ENCODE peak calls at places on chromosomes 6 and 20, in six cellular contexts. One of them, this sample, is unnamed.

GRCh38 chr20:39210331-39211074 is 248.4 kb downstream of the DHX35 start:
- DNase-seq in brain microvascular endothelial cell: no peak
- DNase-seq in CD4-positive, alpha-beta T cell: no peak
- DNase-seq in RWPE1: no peak
- DNase-seq in COR-L47: no peak
- DNase-seq in NCI-H510A treated with DMSO at 0.1 percent for 48 hours: no peak
- DNase-seq in this sample: no peak

GRCh38 chr6:31969712-31970603 is 2.0 kb downstream of the DXO start:
- DNase-seq in COR-L47: no peak
- DNase-seq in RWPE1: no peak
- DNase-seq in brain microvascular endothelial cell: peak
- DNase-seq in CD4-positive, alpha-beta T cell: no peak
- DNase-seq in NCI-H510A treated with DMSO at 0.1 percent for 48 hours: no peak
- DNase-seq in this sample: no peak

GRCh38 chr6:168709991-168710390 is 269.0 kb downstream of the SMOC2 start:
- DNase-seq in brain microvascular endothelial cell: no peak
- DNase-seq in CD4-positive, alpha-beta T cell: no peak
- DNase-seq in COR-L47: no peak
- DNase-seq in NCI-H510A treated with DMSO at 0.1 percent for 48 hours: no peak
- DNase-seq in RWPE1: no peak
- DNase-seq in this sample: no peak

GRCh38 chr20:63323298-63323820 is 30.4 kb downstream of the COL20A1 start:
- DNase-seq in brain microvascular endothelial cell: no peak
- DNase-seq in RWPE1: no peak
- DNase-seq in CD4-positive, alpha-beta T cell: no peak
- DNase-seq in COR-L47: no peak
- DNase-seq in NCI-H510A treated with DMSO at 0.1 percent for 48 hours: no peak
- DNase-seq in this sample: no peak

GRCh38 chr6:28947831-28948270 is 24.1 kb upstream of the TRIM27 start:
- DNase-seq in CD4-positive, alpha-beta T cell: no peak
- DNase-seq in brain microvascular endothelial cell: peak
- DNase-seq in RWPE1: peak
- DNase-seq in NCI-H510A treated with DMSO at 0.1 percent for 48 hours: no peak
- DNase-seq in COR-L47: no peak
- DNase-seq in this sample: no peak

GRCh38 chr6:50141100-50141499 is 91.4 kb upstream of the DEFB112 start:
- DNase-seq in NCI-H510A treated with DMSO at 0.1 percent for 48 hours: no peak
- DNase-seq in COR-L47: no peak
- DNase-seq in brain microvascular endothelial cell: no peak
- DNase-seq in RWPE1: no peak
- DNase-seq in CD4-positive, alpha-beta T cell: no peak
- DNase-seq in this sample: no peak

GRCh38 chr20:13670160-13670559 is 31.4 kb upstream of the TASP1 start:
- DNase-seq in brain microvascular endothelial cell: no peak
- DNase-seq in CD4-positive, alpha-beta T cell: no peak
- DNase-seq in RWPE1: no peak
- DNase-seq in NCI-H510A treated with DMSO at 0.1 percent for 48 hours: no peak
- DNase-seq in COR-L47: no peak
- DNase-seq in this sample: no peak

GRCh38 chr6:77136086-77136485 is 327.2 kb downstream of the HTR1B start:
- DNase-seq in brain microvascular endothelial cell: no peak
- DNase-seq in CD4-positive, alpha-beta T cell: no peak
- DNase-seq in COR-L47: no peak
- DNase-seq in RWPE1: peak
- DNase-seq in NCI-H510A treated with DMSO at 0.1 percent for 48 hours: no peak
- DNase-seq in this sample: no peak

GRCh38 chr20:34249291-34249690 is 8.1 kb downstream of the ASIP start:
- DNase-seq in NCI-H510A treated with DMSO at 0.1 percent for 48 hours: no peak
- DNase-seq in COR-L47: no peak
- DNase-seq in RWPE1: no peak
- DNase-seq in CD4-positive, alpha-beta T cell: no peak
- DNase-seq in brain microvascular endothelial cell: peak
- DNase-seq in this sample: no peak

GRCh38 chr6:123467437-123467836 is 169.3 kb downstream of the TRDN start:
- DNase-seq in brain microvascular endothelial cell: no peak
- DNase-seq in NCI-H510A treated with DMSO at 0.1 percent for 48 hours: no peak
- DNase-seq in COR-L47: no peak
- DNase-seq in CD4-positive, alpha-beta T cell: no peak
- DNase-seq in RWPE1: no peak
- DNase-seq in this sample: no peak

GRCh38 chr6:100573169-100573568 is 108.4 kb upstream of the SIM1 start:
- DNase-seq in CD4-positive, alpha-beta T cell: no peak
- DNase-seq in COR-L47: no peak
- DNase-seq in NCI-H510A treated with DMSO at 0.1 percent for 48 hours: no peak
- DNase-seq in RWPE1: peak
- DNase-seq in brain microvascular endothelial cell: peak
- DNase-seq in this sample: peak

GRCh38 chr6:113860165-113860955 is 3.2 kb downstream of the MARCKS start:
- DNase-seq in RWPE1: peak
- DNase-seq in brain microvascular endothelial cell: no peak
- DNase-seq in CD4-positive, alpha-beta T cell: no peak
- DNase-seq in COR-L47: peak
- DNase-seq in NCI-H510A treated with DMSO at 0.1 percent for 48 hours: no peak
- DNase-seq in this sample: peak

GRCh38 chr6:131654326-131654725 is 17.2 kb downstream of the ENPP3 start:
- DNase-seq in COR-L47: no peak
- DNase-seq in RWPE1: no peak
- DNase-seq in CD4-positive, alpha-beta T cell: no peak
- DNase-seq in brain microvascular endothelial cell: no peak
- DNase-seq in NCI-H510A treated with DMSO at 0.1 percent for 48 hours: no peak
- DNase-seq in this sample: no peak

GRCh38 chr6:38933426-38933825 is 115.2 kb upstream of the GLP1R start:
- DNase-seq in NCI-H510A treated with DMSO at 0.1 percent for 48 hours: peak
- DNase-seq in CD4-positive, alpha-beta T cell: no peak
- DNase-seq in brain microvascular endothelial cell: peak
- DNase-seq in COR-L47: peak
- DNase-seq in RWPE1: peak
- DNase-seq in this sample: no peak

GRCh38 chr6:100979269-100979668 is 98.1 kb upstream of the ASCC3 start:
- DNase-seq in NCI-H510A treated with DMSO at 0.1 percent for 48 hours: no peak
- DNase-seq in CD4-positive, alpha-beta T cell: no peak
- DNase-seq in brain microvascular endothelial cell: no peak
- DNase-seq in COR-L47: no peak
- DNase-seq in RWPE1: no peak
- DNase-seq in this sample: no peak

GRCh38 chr20:32979201-32979998 is 24.8 kb downstream of the SUN5 start:
- DNase-seq in NCI-H510A treated with DMSO at 0.1 percent for 48 hours: no peak
- DNase-seq in brain microvascular endothelial cell: no peak
- DNase-seq in COR-L47: no peak
- DNase-seq in CD4-positive, alpha-beta T cell: no peak
- DNase-seq in RWPE1: no peak
- DNase-seq in this sample: no peak

GRCh38 chr20:37919389-37920040 is 16.6 kb downstream of the VSTM2L start:
- DNase-seq in COR-L47: no peak
- DNase-seq in brain microvascular endothelial cell: no peak
- DNase-seq in RWPE1: no peak
- DNase-seq in CD4-positive, alpha-beta T cell: no peak
- DNase-seq in NCI-H510A treated with DMSO at 0.1 percent for 48 hours: no peak
- DNase-seq in this sample: no peak

GRCh38 chr20:17594443-17594842 is 24.6 kb downstream of the DSTN start:
- DNase-seq in NCI-H510A treated with DMSO at 0.1 percent for 48 hours: peak
- DNase-seq in COR-L47: no peak
- DNase-seq in CD4-positive, alpha-beta T cell: no peak
- DNase-seq in brain microvascular endothelial cell: peak
- DNase-seq in RWPE1: peak
- DNase-seq in this sample: no peak

GRCh38 chr6:77467038-77467437 is 3.7 kb upstream of the HTR1B start:
- DNase-seq in COR-L47: no peak
- DNase-seq in CD4-positive, alpha-beta T cell: no peak
- DNase-seq in NCI-H510A treated with DMSO at 0.1 percent for 48 hours: no peak
- DNase-seq in RWPE1: no peak
- DNase-seq in brain microvascular endothelial cell: no peak
- DNase-seq in this sample: no peak

GRCh38 chr6:159762681-159763293 is 942 bp downstream of the ACAT2 start:
- DNase-seq in brain microvascular endothelial cell: no peak
- DNase-seq in RWPE1: peak
- DNase-seq in CD4-positive, alpha-beta T cell: peak
- DNase-seq in NCI-H510A treated with DMSO at 0.1 percent for 48 hours: no peak
- DNase-seq in COR-L47: no peak
- DNase-seq in this sample: peak

GRCh38 chr20:62780696-62781095 is 15.6 kb upstream of the MRGBP start:
- DNase-seq in NCI-H510A treated with DMSO at 0.1 percent for 48 hours: no peak
- DNase-seq in RWPE1: no peak
- DNase-seq in COR-L47: no peak
- DNase-seq in CD4-positive, alpha-beta T cell: no peak
- DNase-seq in brain microvascular endothelial cell: no peak
- DNase-seq in this sample: peak

GRCh38 chr20:55253765-55254164 is 751.6 kb downstream of the CBLN4 start:
- DNase-seq in COR-L47: no peak
- DNase-seq in brain microvascular endothelial cell: peak
- DNase-seq in NCI-H510A treated with DMSO at 0.1 percent for 48 hours: no peak
- DNase-seq in RWPE1: no peak
- DNase-seq in CD4-positive, alpha-beta T cell: no peak
- DNase-seq in this sample: no peak